ENCODE peak calls at places on chromosome 15, in five cellular contexts. C is ovary, G is A549, V is esophagus squamous epithelium, U is vagina. O is an unnamed sample.

GRCh38 chr15:28112962-28113361 is 13.8 kb upstream of the OCA2 start:
- DNase-seq in U (peak), G (no peak), V (no peak), C (no peak), O (no peak)

GRCh38 chr15:98803228-98804056 is 155.1 kb downstream of the IGF1R start:
- DNase-seq in V (no peak), U (peak), C (no peak), G (no peak), O (no peak)

GRCh38 chr15:85422607-85423006 is 42.2 kb downstream of the AKAP13 start:
- DNase-seq in C (no peak), U (no peak), G (no peak), V (no peak), O (no peak)

GRCh38 chr15:69661446-69661845 is 208.8 kb downstream of the RPLP1 start:
- DNase-seq in V (no peak), C (no peak), U (no peak), G (no peak), O (no peak)

GRCh38 chr15:89457086-89457485 is 39.3 kb downstream of the RHCG start:
- DNase-seq in V (no peak), C (no peak), U (no peak), G (peak), O (no peak)

GRCh38 chr15:101122266-101122665 is 129.6 kb downstream of the CHSY1 start:
- DNase-seq in U (no peak), V (no peak), C (no peak), G (no peak), O (no peak)

GRCh38 chr15:96304839-96305238 is 25.7 kb upstream of the NR2F2 start:
- DNase-seq in V (no peak), C (no peak), G (no peak), U (no peak), O (no peak)

GRCh38 chr15:69059170-69059943 is 44.9 kb downstream of the NOX5 start:
- DNase-seq in G (peak), U (no peak), V (no peak), C (peak), O (peak)

GRCh38 chr15:43218908-43219706 is 1.7 kb downstream of the EPB42 start:
- DNase-seq in V (no peak), G (no peak), U (no peak), C (no peak), O (no peak)

GRCh38 chr15:89628301-89628700 is 27.0 kb downstream of the KIF7 start:
- DNase-seq in V (no peak), C (no peak), U (no peak), G (no peak), O (no peak)

GRCh38 chr15:52031542-52031941 is 12.5 kb downstream of the MAPK6 start:
- DNase-seq in G (no peak), U (no peak), C (no peak), V (no peak), O (no peak)

GRCh38 chr15:28098766-28099554 is at the start of gene OCA2:
- DNase-seq in U (peak), C (peak), V (no peak), G (peak), O (no peak)

GRCh38 chr15:40932146-40932545 is 3.0 kb downstream of the DLL4 start:
- DNase-seq in G (no peak), U (no peak), V (no peak), C (no peak), O (no peak)
- TF ChIP-seq POLR2A in G (no peak), U (no peak), V (no peak), C (no peak), O (no peak)

DNA sequence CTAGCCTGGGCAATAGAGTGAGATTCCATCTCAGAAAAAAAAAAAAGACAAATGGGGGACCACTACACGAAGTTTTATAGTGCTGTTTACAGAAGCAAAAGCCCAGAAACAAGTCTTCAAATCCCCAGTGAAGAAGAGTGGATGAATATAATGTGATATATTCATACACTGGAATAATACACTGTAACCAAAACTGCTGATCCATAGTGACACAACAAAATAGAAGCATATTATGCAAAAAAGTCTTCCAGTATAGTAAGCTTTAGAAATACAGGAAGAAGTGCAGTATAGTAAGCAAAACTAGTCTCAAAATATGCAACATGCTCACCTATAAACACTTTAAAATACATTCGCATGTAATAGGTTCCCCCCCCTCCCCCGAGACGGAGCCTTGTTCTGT is 11.9 kb upstream of the FAH start:
- DNase-seq in U (no peak), C (no peak), G (no peak), V (no peak), O (no peak)
- TF ChIP-seq POLR2A in U (no peak), C (no peak), G (no peak), V (no peak), O (no peak)

DNA sequence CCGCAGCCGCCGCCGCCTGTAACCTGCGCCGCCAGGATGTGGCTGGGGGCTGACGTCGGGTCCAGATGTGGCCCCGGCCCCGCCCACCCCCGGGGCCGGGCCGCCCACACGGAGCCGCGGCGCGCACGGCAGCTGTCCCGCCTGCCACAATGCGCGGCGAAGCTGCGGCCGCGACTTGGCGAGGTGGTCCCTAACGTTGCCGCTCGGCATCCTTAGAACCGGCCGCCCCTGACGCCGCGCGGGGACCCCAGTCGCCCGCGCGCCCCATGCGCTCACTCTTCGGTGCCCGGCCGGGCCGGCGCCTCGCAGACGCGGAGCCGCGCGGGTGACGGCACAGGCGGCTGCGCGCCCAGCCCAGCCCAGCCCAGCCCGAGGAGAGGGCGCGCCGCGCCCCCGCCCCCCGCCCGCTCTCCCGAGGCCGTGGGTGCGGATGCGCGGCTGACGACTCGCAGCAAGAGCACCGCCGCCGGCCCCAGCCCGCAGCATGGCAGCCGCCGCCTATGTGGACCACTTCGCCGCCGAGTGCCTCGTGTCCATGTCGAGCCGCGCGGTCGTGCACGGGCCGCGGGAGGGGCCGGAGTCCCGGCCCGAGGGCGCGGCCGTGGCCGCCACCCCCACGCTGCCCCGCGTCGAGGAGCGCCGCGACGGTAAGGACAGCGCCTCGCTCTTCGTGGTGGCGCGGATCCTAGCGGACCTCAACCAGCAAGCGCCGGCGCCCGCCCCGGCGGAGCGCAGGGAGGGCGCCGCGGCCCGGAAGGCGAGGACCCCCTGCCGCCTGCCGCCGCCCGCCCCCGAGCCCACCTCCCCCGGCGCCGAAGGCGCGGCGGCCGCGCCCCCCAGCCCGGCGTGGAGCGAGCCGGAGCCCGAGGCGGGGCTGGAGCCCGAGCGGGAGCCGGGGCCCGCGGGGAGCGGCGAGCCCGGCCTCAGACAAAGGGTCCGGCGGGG is at the start of gene KLF13:
- DNase-seq in V (no peak), G (peak), C (no peak), U (no peak), O (peak)
- TF ChIP-seq POLR2A in V (peak), G (peak), C (peak), U (no peak), O (no peak)

DNA sequence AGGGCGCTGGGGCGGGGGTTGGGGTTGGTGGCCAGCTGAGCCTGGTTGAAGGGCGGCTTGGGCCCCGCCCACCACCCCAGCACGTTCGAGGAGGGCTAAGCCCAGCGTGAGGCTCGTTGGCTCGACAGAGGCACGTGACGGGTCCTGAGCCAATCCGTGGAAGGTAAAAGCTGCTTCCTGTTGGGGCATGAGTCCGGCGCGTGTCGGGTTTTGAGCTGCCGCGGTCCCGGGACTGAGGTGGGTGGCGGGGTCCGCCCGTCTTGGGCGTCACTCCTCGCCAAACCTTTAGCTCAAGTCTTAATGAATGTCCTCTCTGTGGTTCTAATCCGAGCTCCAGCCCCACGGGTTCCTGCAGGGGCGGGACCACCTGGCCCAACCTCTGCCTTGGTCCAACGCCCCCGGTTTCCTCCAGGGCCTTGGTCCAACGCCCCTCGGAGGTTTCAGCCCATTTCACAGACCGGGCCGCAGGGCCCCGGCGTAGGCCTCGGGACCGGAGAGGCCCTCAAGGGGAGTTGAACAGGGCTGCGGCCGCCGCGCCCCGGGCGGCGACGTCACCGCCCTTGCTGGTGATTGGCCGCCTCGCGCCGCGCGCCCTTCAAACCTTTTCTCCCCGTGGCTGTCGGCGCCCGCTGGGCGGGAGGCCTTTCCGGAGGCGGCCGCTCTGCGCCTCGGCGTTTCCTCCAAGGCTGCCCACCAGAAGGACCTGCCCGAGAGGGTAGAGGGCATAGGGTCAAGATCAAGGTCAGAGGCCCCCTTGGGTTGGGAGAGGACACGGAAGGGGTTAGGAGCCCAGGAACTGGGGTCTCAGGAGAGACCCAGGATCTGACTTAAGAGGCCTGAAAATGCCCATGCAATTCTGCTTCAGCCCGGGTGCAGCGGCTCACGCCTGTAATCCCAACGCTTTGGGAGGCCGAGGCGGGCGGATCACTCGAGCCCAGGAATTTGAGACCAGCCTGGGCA is at the start of gene RCCD1:
- DNase-seq in V (peak), U (peak), C (peak), G (peak), O (peak)
- TF ChIP-seq POLR2A in V (peak), U (no peak), C (peak), G (peak), O (peak)

DNA sequence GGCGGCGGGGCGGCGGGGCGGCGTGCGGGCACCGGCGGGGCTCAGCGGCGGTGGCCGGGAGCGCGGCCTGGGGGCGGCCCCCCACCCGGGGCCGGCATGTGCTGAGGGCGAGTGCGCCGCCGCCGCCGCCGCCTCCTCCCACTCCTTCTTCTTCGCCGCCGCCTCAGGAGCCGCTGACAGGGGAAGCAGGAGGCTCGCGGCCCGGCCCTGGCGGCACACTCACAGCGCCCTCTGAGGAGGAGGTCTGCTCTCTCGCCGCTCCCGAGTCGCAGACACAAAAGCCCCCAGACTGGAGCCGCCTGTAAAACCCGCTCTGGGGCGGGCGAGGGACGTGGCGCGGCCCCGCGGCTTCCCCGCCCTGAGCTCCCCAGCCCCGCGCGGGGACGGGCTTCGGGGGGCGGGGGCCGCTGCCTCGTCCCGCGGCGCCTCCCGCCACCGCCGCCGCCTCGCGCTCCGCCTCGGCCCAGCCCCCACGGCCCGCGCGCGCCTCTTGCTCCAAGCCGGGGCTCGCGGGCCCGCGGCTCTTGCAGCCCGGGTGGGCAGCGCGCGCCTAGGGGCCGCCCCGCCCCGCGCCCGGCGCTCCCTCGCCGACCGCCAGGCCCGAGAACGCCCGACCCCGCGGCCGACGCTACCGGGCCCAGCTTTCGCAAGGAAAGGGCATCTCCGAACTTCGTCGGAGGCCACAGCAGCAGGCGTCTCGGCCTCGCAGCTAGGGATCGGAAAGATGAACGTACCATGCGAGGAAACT is at the start of gene PYGO1:
- DNase-seq in U (no peak), G (peak), V (no peak), C (peak), O (peak)
- TF ChIP-seq POLR2A in U (no peak), G (peak), V (no peak), C (peak), O (no peak)

GRCh38 chr15:67174864-67175573 is 79.4 kb downstream of the AAGAB start:
- DNase-seq in V (no peak), G (peak), C (peak), U (no peak), O (no peak)
- TF ChIP-seq POLR2A in V (no peak), G (no peak), C (no peak), U (no peak), O (no peak)

GRCh38 chr15:51022206-51022605 is 72.5 kb downstream of the TNFAIP8L3 start:
- DNase-seq in U (no peak), V (no peak), G (no peak), C (no peak), O (no peak)
- TF ChIP-seq POLR2A in U (no peak), V (no peak), G (no peak), C (no peak), O (no peak)

DNA sequence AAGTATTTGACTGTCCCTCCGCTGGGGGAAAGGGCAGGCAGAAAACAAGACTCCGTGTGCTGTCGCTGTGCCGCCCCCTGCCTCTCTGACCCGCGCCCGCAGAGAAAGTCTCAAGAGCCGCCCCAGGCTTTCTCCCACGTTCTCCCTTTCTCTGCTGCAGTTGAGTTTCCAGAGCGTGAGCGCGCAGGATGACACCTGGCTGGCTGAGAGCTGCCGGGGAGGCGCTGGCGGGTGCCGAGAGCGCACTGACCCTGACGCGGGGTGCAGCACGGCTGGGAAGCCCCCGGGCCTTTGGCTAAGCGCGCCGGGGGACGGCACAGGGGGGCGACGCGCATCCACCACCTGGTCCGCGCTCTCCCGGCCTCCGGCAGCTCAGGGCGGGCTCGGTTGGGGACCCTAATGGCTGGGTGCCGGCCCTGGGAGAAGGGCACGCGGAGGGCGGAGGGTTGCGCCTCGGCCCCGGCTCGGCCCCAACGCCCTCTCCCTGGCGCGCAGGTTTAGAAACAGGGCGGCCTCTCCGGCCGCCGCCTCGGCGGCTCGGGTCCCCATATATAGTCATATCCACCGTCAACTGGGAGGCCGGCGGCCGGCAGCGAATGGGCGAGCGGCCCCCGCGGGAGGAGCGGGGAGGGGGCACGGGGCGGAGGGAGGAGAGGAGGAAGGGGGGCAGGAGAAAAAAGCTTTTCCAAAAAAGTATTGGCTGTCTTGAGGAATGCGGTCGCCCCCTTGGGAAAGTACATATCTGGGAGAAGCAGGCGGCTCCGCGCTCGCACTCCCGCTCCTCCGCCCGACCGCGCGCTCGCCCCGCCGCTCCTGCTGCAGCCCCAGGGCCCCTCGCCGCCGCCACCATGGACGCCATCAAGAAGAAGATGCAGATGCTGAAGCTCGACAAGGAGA is at the start of gene TPM1:
- DNase-seq in G (peak), U (no peak), V (no peak), C (peak), O (no peak)
- TF ChIP-seq POLR2A in G (peak), U (no peak), V (peak), C (peak), O (no peak)

DNA sequence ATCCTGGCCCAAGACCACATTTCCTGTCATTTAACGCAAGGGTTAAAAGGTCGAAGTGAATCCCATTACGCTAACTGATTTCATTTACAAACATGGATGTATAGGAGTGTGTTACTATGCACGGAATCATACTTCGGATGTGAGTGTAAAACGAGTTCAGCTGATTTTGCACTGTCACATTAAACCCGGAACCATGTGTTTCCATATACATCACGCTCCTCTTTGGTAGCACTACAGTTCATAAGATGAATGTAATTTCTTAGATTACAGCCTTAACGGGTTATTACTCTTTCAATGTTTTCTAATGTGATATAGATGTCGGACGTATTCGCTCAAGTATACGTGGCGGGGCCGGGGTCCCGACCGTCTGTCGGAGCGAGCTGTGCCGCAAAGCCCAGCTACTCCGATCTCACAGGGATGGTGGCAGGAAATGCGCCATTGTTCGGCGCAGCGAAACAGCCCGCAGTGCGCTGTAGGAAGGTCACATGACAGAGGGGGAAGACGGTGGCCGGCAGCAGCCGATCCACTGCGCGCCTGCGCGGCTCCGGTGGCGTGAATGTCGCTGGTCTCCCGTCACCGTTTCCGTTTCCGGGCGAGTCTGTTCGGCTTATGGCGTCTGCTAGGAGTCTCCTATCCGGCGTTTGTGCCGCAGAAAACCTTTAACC is 97.3 kb downstream of the NPAP1 start:
- DNase-seq in G (no peak), U (no peak), V (no peak), C (peak), O (no peak)
- TF ChIP-seq POLR2A in G (no peak), U (no peak), V (no peak), C (no peak), O (no peak)

O was measured in GM12892.